ENCODE peak calls at places on chromosomes 7 and 10, in nine cellular contexts. V, Z, T, A, Y, I, H, D and W are unnamed samples.

GRCh38 chr10:71911296-71911954 is 52.8 kb upstream of the CHST3 start:
- DNase-seq in V (no peak), Z (no peak), T (no peak), A (no peak), Y (no peak), I (no peak), H (no peak), D (no peak), W (no peak)

GRCh38 chr7:20786779-20787651 is at the start of gene SP8:
- DNase-seq in V (no peak), Z (no peak), T (no peak), A (no peak), Y (no peak), I (peak), H (peak), D (no peak), W (no peak)

GRCh38 chr7:27737591-27737990 is 2.4 kb upstream of the TAX1BP1 start:
- DNase-seq in V (no peak), Z (no peak), T (no peak), A (no peak), Y (no peak), I (no peak), H (no peak), D (no peak), W (no peak)

GRCh38 chr7:145156834-145157233 is 321.0 kb upstream of the TPK1 start:
- DNase-seq in V (no peak), Z (no peak), T (no peak), A (no peak), Y (no peak), I (peak), H (peak), D (no peak), W (no peak)

GRCh38 chr10:111247781-111248389 is 171.1 kb downstream of the ADRA2A start:
- DNase-seq in V (no peak), Z (no peak), T (no peak), A (no peak), Y (no peak), I (no peak), H (no peak), D (no peak), W (no peak)

GRCh38 chr10:77590344-77591237 is 47.0 kb downstream of the KCNMA1 start:
- DNase-seq in V (no peak), Z (no peak), T (no peak), A (no peak), Y (no peak), I (no peak), H (no peak), D (no peak), W (no peak)

GRCh38 chr10:115936926-115937755 is 335.9 kb downstream of the GFRA1 start:
- DNase-seq in V (no peak), Z (peak), T (no peak), A (no peak), Y (no peak), I (no peak), H (no peak), D (no peak), W (no peak)

GRCh38 chr7:107152011-107152410 is 16.8 kb upstream of the HBP1 start:
- DNase-seq in V (no peak), Z (peak), T (no peak), A (no peak), Y (no peak), I (no peak), H (no peak), D (no peak), W (no peak)

GRCh38 chr10:62116896-62117295 is 151.7 kb downstream of the RTKN2 start:
- DNase-seq in V (no peak), Z (no peak), T (no peak), A (no peak), Y (no peak), I (peak), H (peak), D (no peak), W (no peak)

GRCh38 chr7:139623518-139623917 is 100.0 kb downstream of the CLEC2L start:
- DNase-seq in V (no peak), Z (peak), T (no peak), A (no peak), Y (no peak), I (no peak), H (no peak), D (no peak), W (no peak)

GRCh38 chr7:42549212-42549611 is 312.2 kb upstream of the GLI3 start:
- DNase-seq in V (no peak), Z (no peak), T (no peak), A (no peak), Y (no peak), I (no peak), H (no peak), D (no peak), W (no peak)

GRCh38 chr7:75718390-75719031 is 20.2 kb downstream of the HIP1 start:
- DNase-seq in V (no peak), Z (no peak), T (no peak), A (no peak), Y (no peak), I (no peak), H (no peak), D (no peak), W (no peak)